ENCODE peak calls at places on chromosome 4, in eight cellular contexts. P is GM03348; H is aorta; X is activated naive CD4-positive, alpha-beta T cell; L is NCI-H524 treated with DMSO at 0.1 percent for 48 hours; A is ureter; C is COR-L47; Z is D341Med. K is an unnamed sample.

GRCh38 chr4:54525602-54526001 is 132.2 kb upstream of the KIT start:
- DNase-seq in H (no peak), X (no peak), C (no peak), A (no peak), Z (no peak), P (peak), L (no peak), K (no peak)

GRCh38 chr4:96003941-96004340 is 164.0 kb downstream of the PDHA2 start:
- DNase-seq in X (no peak), L (no peak), Z (no peak), P (no peak), C (no peak), A (no peak), H (no peak), K (no peak)

GRCh38 chr4:68569466-68570121 is 6.5 kb downstream of the UGT2B17 start:
- DNase-seq in C (no peak), X (no peak), H (no peak), L (no peak), P (no peak), Z (no peak), A (no peak), K (no peak)

GRCh38 chr4:48346594-48346993 is 5.3 kb downstream of the SLAIN2 start:
- DNase-seq in L (no peak), Z (no peak), C (no peak), H (no peak), X (no peak), P (no peak), A (no peak), K (no peak)

GRCh38 chr4:186845137-186845842 is 121.6 kb upstream of the FAT1 start:
- DNase-seq in X (no peak), Z (no peak), L (no peak), C (no peak), A (no peak), P (peak), H (peak), K (no peak)

GRCh38 chr4:1201851-1202525 is 29.6 kb upstream of the SPON2 start:
- DNase-seq in L (no peak), A (peak), P (peak), C (no peak), H (peak), Z (no peak), X (peak), K (peak)

GRCh38 chr4:37827030-37827705 is 682 bp downstream of the PGM2 start:
- DNase-seq in Z (no peak), X (no peak), A (peak), P (peak), H (no peak), L (no peak), C (no peak), K (no peak)

GRCh38 chr4:61425315-61425714 is 225.2 kb downstream of the ADGRL3 start:
- DNase-seq in Z (no peak), P (no peak), C (no peak), H (no peak), X (no peak), L (no peak), A (no peak), K (no peak)

GRCh38 chr4:96936886-96937285 is 1097.0 kb downstream of the PDHA2 start:
- DNase-seq in Z (no peak), H (no peak), A (no peak), P (no peak), C (no peak), L (no peak), X (no peak), K (no peak)

GRCh38 chr4:168388890-168389289 is 70.3 kb upstream of the DDX60 start:
- DNase-seq in C (no peak), Z (no peak), H (no peak), A (no peak), P (peak), X (no peak), L (no peak), K (no peak)

GRCh38 chr4:10106421-10107039 is 10.1 kb downstream of the WDR1 start:
- DNase-seq in H (peak), Z (no peak), A (peak), C (no peak), P (peak), X (peak), L (no peak), K (peak)

GRCh38 chr4:63637270-63637669 is 772.0 kb downstream of the TECRL start:
- DNase-seq in X (no peak), A (no peak), L (no peak), Z (no peak), C (no peak), P (no peak), H (no peak), K (no peak)

GRCh38 chr4:27081675-27082579 is 221.3 kb downstream of the STIM2 start:
- DNase-seq in P (no peak), C (no peak), X (no peak), Z (no peak), H (no peak), A (peak), L (no peak), K (peak)

GRCh38 chr4:141548791-141549190 is 87.6 kb upstream of the IL15 start:
- DNase-seq in L (no peak), C (no peak), X (no peak), H (no peak), P (no peak), A (no peak), Z (no peak), K (no peak)

GRCh38 chr4:6551660-6552059 is 23.3 kb upstream of the MAN2B2 start:
- DNase-seq in C (no peak), L (no peak), X (no peak), H (no peak), Z (no peak), A (no peak), P (no peak), K (no peak)

GRCh38 chr4:106264331-106264728 is 51.7 kb downstream of the TBCK start:
- DNase-seq in A (no peak), X (no peak), Z (no peak), C (no peak), L (no peak), H (no peak), P (no peak), K (no peak)

GRCh38 chr4:86451560-86452322 is 91.9 kb upstream of the MAPK10 start:
- DNase-seq in L (no peak), Z (no peak), A (no peak), P (peak), X (no peak), C (no peak), H (no peak), K (no peak)

GRCh38 chr4:57462843-57463242 is 352.7 kb upstream of the IGFBP7 start:
- DNase-seq in X (no peak), H (no peak), A (no peak), Z (no peak), P (no peak), C (peak), L (no peak), K (no peak)

GRCh38 chr4:8199594-8200301 is 658 bp downstream of the SH3TC1 start:
- DNase-seq in L (no peak), X (no peak), H (no peak), Z (no peak), C (no peak), A (no peak), P (no peak), K (no peak)

GRCh38 chr4:101693842-101694398 is 96.6 kb upstream of the BANK1 start:
- DNase-seq in H (no peak), P (no peak), Z (no peak), A (no peak), L (peak), X (no peak), C (peak), K (no peak)

GRCh38 chr4:75048208-75048879 is 115.4 kb downstream of the PARM1 start:
- DNase-seq in H (no peak), X (no peak), C (no peak), P (no peak), L (no peak), A (no peak), Z (no peak), K (no peak)

GRCh38 chr4:9999956-10000551 is 21.2 kb downstream of the SLC2A9 start:
- DNase-seq in C (no peak), H (no peak), P (no peak), Z (no peak), L (no peak), A (no peak), X (no peak), K (no peak)

GRCh38 chr4:75821966-75822365 is 80.3 kb downstream of the PPEF2 start:
- DNase-seq in X (no peak), L (no peak), C (no peak), A (no peak), P (no peak), H (no peak), Z (no peak), K (no peak)

GRCh38 chr4:95985051-95985450 is 145.2 kb downstream of the PDHA2 start:
- DNase-seq in L (no peak), C (no peak), A (no peak), P (no peak), H (no peak), X (no peak), Z (no peak), K (no peak)

GRCh38 chr4:145808021-145808650 is 128.2 kb downstream of the C4orf51 start:
- DNase-seq in H (no peak), Z (no peak), P (peak), X (no peak), C (no peak), A (no peak), L (no peak), K (no peak)

GRCh38 chr4:52579602-52580272 is 79.4 kb downstream of the USP46 start:
- DNase-seq in L (no peak), C (no peak), P (no peak), A (no peak), X (no peak), Z (no peak), H (no peak), K (no peak)

GRCh38 chr4:176467011-176467410 is 147.2 kb downstream of the SPCS3 start:
- DNase-seq in C (no peak), P (peak), L (no peak), X (no peak), A (no peak), Z (no peak), H (no peak), K (no peak)

GRCh38 chr4:170005472-170005871 is 20.7 kb downstream of the MFAP3L start:
- DNase-seq in C (no peak), P (no peak), Z (no peak), A (no peak), X (no peak), H (no peak), L (peak), K (no peak)

GRCh38 chr4:8315343-8316250 is 46.0 kb downstream of the HTRA3 start:
- DNase-seq in X (no peak), Z (no peak), L (no peak), A (peak), C (peak), H (peak), P (peak), K (peak)

GRCh38 chr4:2937146-2937857 is 25.9 kb downstream of the NOP14 start:
- DNase-seq in Z (peak), L (no peak), A (peak), X (no peak), P (no peak), H (no peak), C (no peak), K (no peak)

GRCh38 chr4:2931765-2932560 is 31.2 kb downstream of the NOP14 start:
- DNase-seq in C (no peak), X (peak), L (no peak), P (no peak), Z (no peak), H (peak), A (peak), K (no peak)

GRCh38 chr4:154822775-154823174 is 41.7 kb downstream of the RBM46 start:
- DNase-seq in Z (no peak), P (peak), A (no peak), C (no peak), H (no peak), L (no peak), X (no peak), K (no peak)

GRCh38 chr4:56468097-56468422 is 643 bp downstream of the SRP72 start:
- DNase-seq in A (no peak), P (no peak), C (no peak), L (no peak), X (no peak), Z (peak), H (no peak), K (no peak)

GRCh38 chr4:185682236-185682635 is 129.8 kb downstream of the SORBS2 start:
- DNase-seq in L (no peak), P (peak), X (no peak), C (no peak), H (no peak), Z (no peak), A (no peak), K (no peak)

GRCh38 chr4:143375326-143376073 is 38.8 kb downstream of the GAB1 start:
- DNase-seq in A (no peak), Z (peak), X (no peak), L (no peak), P (peak), C (peak), H (peak), K (no peak)